ENCODE peak calls at places on chromosomes 6 and 20, in four cellular contexts. One of them, this sample, is unnamed.

GRCh38 chr6:43219814-43220213 is 9.5 kb downstream of the DNPH1 start:
- DNase-seq in H1: no peak
- DNase-seq in MM.1S: no peak
- DNase-seq in breast epithelium: no peak
- DNase-seq in this sample: no peak

GRCh38 chr6:117483645-117484016 is 1.2 kb downstream of the DCBLD1 start:
- DNase-seq in breast epithelium: no peak
- DNase-seq in H1: no peak
- DNase-seq in MM.1S: peak; percentile 49
- DNase-seq in this sample: peak; percentile 44

GRCh38 chr6:217048-217659 is 75.1 kb upstream of the DUSP22 start:
- DNase-seq in MM.1S: peak; percentile 51
- DNase-seq in H1: peak; percentile 90
- DNase-seq in breast epithelium: no peak
- DNase-seq in this sample: no peak

GRCh38 chr20:53079483-53079810 is 107.3 kb downstream of the TSHZ2 start:
- DNase-seq in H1: no peak
- DNase-seq in breast epithelium: no peak
- DNase-seq in MM.1S: no peak
- DNase-seq in this sample: no peak

GRCh38 chr6:16832027-16832688 is 70.9 kb upstream of the ATXN1 start:
- DNase-seq in MM.1S: no peak
- DNase-seq in H1: no peak
- DNase-seq in breast epithelium: no peak
- DNase-seq in this sample: no peak

GRCh38 chr6:139109558-139109957 is 25.3 kb upstream of the HECA start:
- DNase-seq in MM.1S: no peak
- DNase-seq in H1: peak; percentile 53
- DNase-seq in breast epithelium: no peak
- DNase-seq in this sample: no peak

GRCh38 chr20:41072099-41072798 is 43.6 kb downstream of the TOP1 start:
- DNase-seq in MM.1S: no peak
- DNase-seq in breast epithelium: no peak
- DNase-seq in H1: no peak
- DNase-seq in this sample: no peak

GRCh38 chr6:47362857-47363461 is 53.3 kb upstream of the TNFRSF21 start:
- DNase-seq in H1: no peak
- DNase-seq in MM.1S: no peak
- DNase-seq in breast epithelium: no peak
- DNase-seq in this sample: no peak

GRCh38 chr20:23363257-23363649 is 1.3 kb downstream of the GZF1 start:
- DNase-seq in breast epithelium: no peak
- DNase-seq in H1: no peak
- DNase-seq in MM.1S: no peak
- DNase-seq in this sample: no peak
- H3K4me3 ChIP-seq in breast epithelium: peak overlapping the region; percentile 67
- H3K4me3 ChIP-seq in H1: peak overlapping the region; percentile 20
- H3K4me3 ChIP-seq in MM.1S: peak overlapping the region; percentile 82
- H3K4me3 ChIP-seq in this sample: peak overlapping the region; percentile 59

GRCh38 chr6:40584741-40585140 is 2.4 kb downstream of the LRFN2 start:
- DNase-seq in H1: no peak
- DNase-seq in MM.1S: no peak
- DNase-seq in breast epithelium: no peak
- DNase-seq in this sample: no peak
- H3K4me1 ChIP-seq in H1: peaks cover 24% of the 10 kb centered on the region
- H3K4me1 ChIP-seq in MM.1S: no peaks in the 10 kb centered on the region
- H3K4me1 ChIP-seq in breast epithelium: no peaks in the 10 kb centered on the region
- H3K4me1 ChIP-seq in this sample: peaks cover 12% of the 10 kb centered on the region

DNA sequence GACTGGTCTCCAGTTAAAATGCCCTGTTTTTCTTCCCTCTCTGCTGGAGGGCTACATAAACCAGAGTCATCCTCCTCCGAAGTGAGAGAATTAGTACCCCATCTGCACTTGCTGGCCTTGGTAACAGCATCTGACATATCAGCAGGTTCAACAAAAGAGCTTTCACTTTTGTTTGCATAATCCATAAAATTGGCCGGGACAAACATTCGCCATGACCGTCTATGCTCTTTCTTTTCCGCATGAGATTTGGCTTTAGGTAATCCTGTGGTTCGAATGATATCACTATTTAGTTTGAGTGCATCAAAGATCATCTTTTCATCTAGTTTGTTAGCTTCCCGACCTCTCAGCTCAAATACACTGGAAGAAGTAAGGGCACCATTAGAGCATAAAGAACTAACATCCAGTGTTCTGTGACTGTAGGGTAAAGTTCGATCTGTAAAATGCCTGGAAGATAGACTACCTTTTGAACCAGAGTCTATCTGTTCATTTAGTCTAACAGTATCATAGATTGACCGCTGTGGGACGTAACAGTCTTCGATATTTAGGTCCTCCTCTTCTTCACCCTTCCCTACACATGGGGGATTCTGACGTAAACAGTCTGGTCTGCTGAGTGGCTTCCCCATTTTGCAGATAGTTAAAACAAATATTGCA is 101.6 kb downstream of the DST start:
- DNase-seq in MM.1S: no peak
- DNase-seq in breast epithelium: no peak
- DNase-seq in H1: no peak
- DNase-seq in this sample: no peak
- H3K4me3 ChIP-seq in MM.1S: peak overlapping the region; percentile 65
- H3K4me3 ChIP-seq in breast epithelium: peak overlapping the region; percentile 62
- H3K4me3 ChIP-seq in H1: no peak overlapping the region
- H3K4me3 ChIP-seq in this sample: no peak overlapping the region

GRCh38 chr20:62913043-62913630 is 13.2 kb downstream of the DIDO1 start:
- DNase-seq in breast epithelium: no peak
- DNase-seq in H1: no peak
- DNase-seq in MM.1S: no peak
- DNase-seq in this sample: no peak

GRCh38 chr20:62916703-62917476 is 9.4 kb downstream of the DIDO1 start:
- DNase-seq in MM.1S: no peak
- DNase-seq in H1: no peak
- DNase-seq in breast epithelium: no peak
- DNase-seq in this sample: no peak

GRCh38 chr20:62911701-62912280 is 14.5 kb downstream of the DIDO1 start:
- DNase-seq in breast epithelium: no peak
- DNase-seq in H1: no peak
- DNase-seq in MM.1S: no peak
- DNase-seq in this sample: no peak

GRCh38 chr20:62914970-62915457 is 11.3 kb downstream of the DIDO1 start:
- DNase-seq in breast epithelium: no peak
- DNase-seq in MM.1S: no peak
- DNase-seq in H1: no peak
- DNase-seq in this sample: no peak

DNA sequence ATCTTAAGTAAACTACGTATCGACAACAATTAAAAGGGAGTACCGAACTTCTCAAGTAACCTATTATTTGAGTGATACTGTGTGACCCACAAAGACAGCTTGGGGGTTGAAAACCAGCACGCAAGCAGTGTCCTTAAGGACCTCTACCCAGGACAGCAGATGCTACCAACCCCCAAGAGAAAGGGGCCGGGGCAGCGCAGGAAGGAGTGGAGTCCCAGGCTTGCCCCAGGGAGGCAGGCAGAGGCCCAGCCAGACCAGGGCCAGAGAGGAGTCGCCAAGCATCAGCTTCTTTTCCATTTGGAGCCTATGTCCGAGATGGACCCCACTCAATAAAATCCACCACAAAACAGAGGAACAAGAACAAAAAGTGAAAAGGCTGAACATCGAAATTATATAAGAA is 11.9 kb downstream of the DIDO1 start:
- DNase-seq in breast epithelium: no peak
- DNase-seq in MM.1S: no peak
- DNase-seq in H1: no peak
- DNase-seq in this sample: no peak
- H3K4me1 ChIP-seq in breast epithelium: peaks cover 13% of the 10 kb centered on the region
- H3K4me1 ChIP-seq in MM.1S: no peaks in the 10 kb centered on the region
- H3K4me1 ChIP-seq in H1: peaks cover 31% of the 10 kb centered on the region
- H3K4me1 ChIP-seq in this sample: peaks cover 56% of the 10 kb centered on the region

GRCh38 chr6:111844921-111845320 is 28.3 kb downstream of the FYN start:
- DNase-seq in H1: no peak
- DNase-seq in breast epithelium: no peak
- DNase-seq in MM.1S: peak; percentile 13
- DNase-seq in this sample: no peak
- H3K4me3 ChIP-seq in H1: no peak overlapping the region
- H3K4me3 ChIP-seq in breast epithelium: no peak overlapping the region
- H3K4me3 ChIP-seq in MM.1S: peak overlapping the region; percentile 17
- H3K4me3 ChIP-seq in this sample: peak overlapping the region; percentile 72

This sample was measured in CD4-positive, CD25-positive, alpha-beta regulatory T cell.